ENCODE peak calls at places on chromosome 12, in five cellular contexts. One of them, this sample, is unnamed. For H3K36me3, the result is how much of the 10 kb centered on the place peaks cover.

GRCh38 chr12:20527396-20528154 is 159.2 kb downstream of the PDE3A start:
- DNase-seq in SK-N-SH: no peak
- DNase-seq in neural progenitor cell: no peak
- DNase-seq in GM23248: no peak
- DNase-seq in hepatocyte: peak
- DNase-seq in this sample: no peak

GRCh38 chr12:46963977-46964376 is 115.4 kb upstream of the PCED1B start:
- DNase-seq in SK-N-SH: no peak
- DNase-seq in neural progenitor cell: no peak
- DNase-seq in GM23248: peak
- DNase-seq in hepatocyte: no peak
- DNase-seq in this sample: no peak

GRCh38 chr12:32390572-32391219 is 8.7 kb upstream of the FGD4 start:
- DNase-seq in SK-N-SH: peak
- DNase-seq in neural progenitor cell: no peak
- DNase-seq in GM23248: peak
- DNase-seq in hepatocyte: no peak
- DNase-seq in this sample: no peak

GRCh38 chr12:18323159-18323558 is 61.8 kb downstream of the PIK3C2G start:
- DNase-seq in SK-N-SH: no peak
- DNase-seq in neural progenitor cell: no peak
- DNase-seq in GM23248: peak
- DNase-seq in hepatocyte: no peak
- DNase-seq in this sample: no peak

GRCh38 chr12:82972624-82973023 is 285.9 kb downstream of the TMTC2 start:
- DNase-seq in SK-N-SH: no peak
- DNase-seq in neural progenitor cell: no peak
- DNase-seq in GM23248: no peak
- DNase-seq in hepatocyte: no peak
- DNase-seq in this sample: no peak

GRCh38 chr12:54521291-54522062 is 23.9 kb downstream of the NCKAP1L start:
- DNase-seq in SK-N-SH: no peak
- DNase-seq in neural progenitor cell: no peak
- DNase-seq in GM23248: no peak
- DNase-seq in hepatocyte: no peak
- DNase-seq in this sample: no peak

GRCh38 chr12:118164798-118165486 is 29.0 kb downstream of the PEBP1 start:
- DNase-seq in SK-N-SH: peak
- DNase-seq in neural progenitor cell: peak
- DNase-seq in GM23248: peak
- DNase-seq in hepatocyte: peak
- DNase-seq in this sample: peak

GRCh38 chr12:2963760-2964292 is 4.6 kb downstream of the TEAD4 start:
- DNase-seq in SK-N-SH: no peak
- DNase-seq in neural progenitor cell: no peak
- DNase-seq in GM23248: no peak
- DNase-seq in hepatocyte: no peak
- DNase-seq in this sample: no peak

GRCh38 chr12:91361864-91362263 is 179.2 kb upstream of the DCN start:
- DNase-seq in SK-N-SH: no peak
- DNase-seq in neural progenitor cell: peak
- DNase-seq in GM23248: peak
- DNase-seq in hepatocyte: peak
- DNase-seq in this sample: peak

GRCh38 chr12:12003609-12004008 is 67.1 kb upstream of the BCL2L14 start:
- DNase-seq in SK-N-SH: peak
- DNase-seq in neural progenitor cell: no peak
- DNase-seq in GM23248: no peak
- DNase-seq in hepatocyte: no peak
- DNase-seq in this sample: no peak

GRCh38 chr12:39348523-39348922 is 94.4 kb downstream of the KIF21A start:
- DNase-seq in SK-N-SH: no peak
- DNase-seq in neural progenitor cell: no peak
- DNase-seq in GM23248: no peak
- DNase-seq in hepatocyte: no peak
- DNase-seq in this sample: no peak

GRCh38 chr12:71190822-71191221 is 33.0 kb upstream of the TSPAN8 start:
- DNase-seq in SK-N-SH: no peak
- DNase-seq in neural progenitor cell: no peak
- DNase-seq in GM23248: no peak
- DNase-seq in hepatocyte: no peak
- DNase-seq in this sample: no peak

GRCh38 chr12:130049666-130050065 is 112.6 kb upstream of the FZD10 start:
- DNase-seq in SK-N-SH: no peak
- DNase-seq in neural progenitor cell: peak
- DNase-seq in GM23248: no peak
- DNase-seq in hepatocyte: peak
- DNase-seq in this sample: no peak

GRCh38 chr12:93197067-93197593 is 180.6 kb upstream of the NUDT4 start:
- DNase-seq in SK-N-SH: no peak
- DNase-seq in neural progenitor cell: no peak
- DNase-seq in GM23248: peak
- DNase-seq in hepatocyte: no peak
- DNase-seq in this sample: no peak

GRCh38 chr12:89856431-89856830 is 147.8 kb upstream of the ATP2B1 start:
- DNase-seq in SK-N-SH: no peak
- DNase-seq in neural progenitor cell: no peak
- DNase-seq in GM23248: peak
- DNase-seq in hepatocyte: no peak
- DNase-seq in this sample: peak

GRCh38 chr12:76032043-76032981 is 736 bp upstream of the PHLDA1 start:
- DNase-seq in SK-N-SH: peak
- DNase-seq in neural progenitor cell: peak
- DNase-seq in GM23248: peak
- DNase-seq in hepatocyte: peak
- DNase-seq in this sample: peak

GRCh38 chr12:57452181-57452936 is 2.7 kb upstream of the INHBE start:
- DNase-seq in SK-N-SH: no peak
- DNase-seq in neural progenitor cell: no peak
- DNase-seq in GM23248: peak
- DNase-seq in hepatocyte: peak
- DNase-seq in this sample: no peak

GRCh38 chr12:48773686-48774085 is 15.2 kb downstream of the ADCY6 start:
- DNase-seq in SK-N-SH: no peak
- DNase-seq in neural progenitor cell: no peak
- DNase-seq in GM23248: no peak
- DNase-seq in hepatocyte: no peak
- DNase-seq in this sample: no peak

GRCh38 chr12:48775991-48776649 is 12.8 kb downstream of the ADCY6 start:
- DNase-seq in SK-N-SH: no peak
- DNase-seq in neural progenitor cell: no peak
- DNase-seq in GM23248: no peak
- DNase-seq in hepatocyte: no peak
- DNase-seq in this sample: no peak

GRCh38 chr12:48777501-48778400 is 11.1 kb downstream of the ADCY6 start:
- DNase-seq in SK-N-SH: no peak
- DNase-seq in neural progenitor cell: no peak
- DNase-seq in GM23248: no peak
- DNase-seq in hepatocyte: no peak
- DNase-seq in this sample: no peak

GRCh38 chr12:48776956-48777355 is 11.9 kb downstream of the ADCY6 start:
- DNase-seq in SK-N-SH: no peak
- DNase-seq in neural progenitor cell: no peak
- DNase-seq in GM23248: no peak
- DNase-seq in hepatocyte: no peak
- DNase-seq in this sample: no peak

DNA sequence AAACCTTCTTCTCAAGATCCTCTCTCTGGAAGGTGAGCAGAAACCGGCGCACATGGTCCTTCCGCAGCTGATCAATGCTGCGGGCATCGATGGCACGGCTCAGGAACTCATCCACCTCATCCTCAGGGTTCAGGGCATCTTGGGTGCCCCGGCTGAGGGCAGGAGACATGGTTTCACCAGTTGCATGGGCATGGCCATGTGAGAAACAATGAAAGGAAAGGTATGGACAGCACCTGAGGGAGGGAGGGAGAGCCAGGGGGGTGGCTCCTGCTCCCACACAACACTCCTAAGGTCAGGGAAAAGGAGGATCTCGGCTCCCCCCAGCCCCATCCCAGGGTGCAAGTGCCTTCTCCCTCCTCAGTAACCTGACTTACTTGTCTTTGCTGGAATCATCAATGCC is 13.6 kb downstream of the ADCY6 start:
- DNase-seq in SK-N-SH: no peak
- DNase-seq in neural progenitor cell: no peak
- DNase-seq in GM23248: no peak
- DNase-seq in hepatocyte: no peak
- DNase-seq in this sample: no peak
- H3K36me3 ChIP-seq in SK-N-SH: under half
- H3K36me3 ChIP-seq in neural progenitor cell: under half
- H3K36me3 ChIP-seq in GM23248: under half
- H3K36me3 ChIP-seq in hepatocyte: under half
- H3K36me3 ChIP-seq in this sample: under half

GRCh38 chr12:105705765-105706164 is 375.3 kb downstream of the C12orf75 start:
- DNase-seq in SK-N-SH: peak
- DNase-seq in neural progenitor cell: peak
- DNase-seq in GM23248: peak
- DNase-seq in hepatocyte: peak
- DNase-seq in this sample: peak

GRCh38 chr12:105706973-105707334 is 376.5 kb downstream of the C12orf75 start:
- DNase-seq in SK-N-SH: no peak
- DNase-seq in neural progenitor cell: no peak
- DNase-seq in GM23248: peak
- DNase-seq in hepatocyte: no peak
- DNase-seq in this sample: no peak

GRCh38 chr12:105705235-105705634 is 374.7 kb downstream of the C12orf75 start:
- DNase-seq in SK-N-SH: no peak
- DNase-seq in neural progenitor cell: no peak
- DNase-seq in GM23248: no peak
- DNase-seq in hepatocyte: no peak
- DNase-seq in this sample: no peak

GRCh38 chr12:105704788-105705187 is 374.3 kb downstream of the C12orf75 start:
- DNase-seq in SK-N-SH: no peak
- DNase-seq in neural progenitor cell: no peak
- DNase-seq in GM23248: no peak
- DNase-seq in hepatocyte: no peak
- DNase-seq in this sample: no peak

DNA sequence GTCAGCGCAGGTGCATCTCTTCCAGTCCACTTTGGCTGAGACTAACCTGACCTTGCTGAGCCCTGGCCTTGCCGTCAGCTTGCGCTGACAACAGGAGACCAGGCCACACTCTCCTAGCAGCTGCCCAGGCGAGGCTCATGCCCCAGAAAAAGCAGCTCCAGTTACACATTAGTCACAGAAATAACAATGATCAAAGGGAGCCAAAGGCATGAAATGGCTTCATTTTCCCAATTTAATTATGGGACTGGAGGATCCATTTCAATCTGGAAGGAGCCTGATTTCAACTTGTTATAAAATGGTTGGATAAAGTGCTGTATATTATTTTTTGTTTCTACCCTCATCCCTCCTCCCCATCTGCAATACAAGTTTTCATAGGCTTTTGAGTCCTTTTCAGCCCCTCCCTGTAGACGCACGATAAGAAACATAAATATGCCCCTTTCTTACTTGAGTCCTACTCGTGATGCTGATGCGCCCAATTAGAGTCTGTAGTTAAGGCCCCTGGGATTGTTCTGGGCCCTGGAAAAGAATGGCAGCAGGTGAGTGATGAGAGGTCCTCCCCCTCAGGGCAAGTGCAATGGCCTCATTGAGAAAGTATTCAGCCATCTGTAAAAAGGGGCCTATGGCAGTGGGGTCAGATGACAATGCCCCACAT is 376.0 kb downstream of the C12orf75 start:
- DNase-seq in SK-N-SH: no peak
- DNase-seq in neural progenitor cell: peak
- DNase-seq in GM23248: peak
- DNase-seq in hepatocyte: no peak
- DNase-seq in this sample: no peak
- H2AFZ ChIP-seq in SK-N-SH: no peak
- H2AFZ ChIP-seq in neural progenitor cell: no peak
- H2AFZ ChIP-seq in GM23248: no peak
- H2AFZ ChIP-seq in hepatocyte: no peak
- H2AFZ ChIP-seq in this sample: no peak

DNA sequence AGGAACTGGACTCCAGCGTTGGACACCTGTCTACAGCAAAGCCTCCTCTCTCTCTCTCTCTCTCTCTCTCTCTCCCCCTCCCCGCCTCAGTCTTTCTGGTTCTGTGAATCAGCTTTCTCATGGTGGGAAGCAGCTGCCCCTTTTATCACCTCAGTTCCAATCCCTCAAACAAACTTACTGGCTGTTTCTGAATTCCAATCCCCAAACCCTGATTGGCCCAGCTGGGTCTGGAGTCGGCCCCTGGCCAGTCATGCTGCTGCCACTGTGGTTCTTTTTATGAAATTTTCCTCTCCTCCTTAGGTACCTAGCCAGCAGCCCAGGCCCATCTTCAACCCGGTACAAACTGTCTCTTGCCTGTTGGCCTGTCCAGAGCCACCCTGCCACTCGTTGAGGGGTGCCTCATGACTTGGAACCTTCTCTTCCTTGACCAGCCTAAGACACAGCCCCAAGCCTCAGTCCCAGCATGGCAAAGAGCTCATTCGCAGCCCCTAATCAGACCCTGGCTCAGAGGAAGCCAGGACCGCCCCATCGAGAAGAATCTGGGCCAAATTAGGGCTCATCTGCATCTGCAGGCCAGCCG is 9.4 kb upstream of the MORN3 start:
- DNase-seq in SK-N-SH: no peak
- DNase-seq in neural progenitor cell: no peak
- DNase-seq in GM23248: no peak
- DNase-seq in hepatocyte: no peak
- DNase-seq in this sample: no peak
- TF ChIP-seq EZH2phosphoT487 in SK-N-SH: no peak
- TF ChIP-seq EZH2phosphoT487 in neural progenitor cell: no peak
- TF ChIP-seq EZH2phosphoT487 in GM23248: no peak
- TF ChIP-seq EZH2phosphoT487 in hepatocyte: no peak
- TF ChIP-seq EZH2phosphoT487 in this sample: no peak

GRCh38 chr12:111444706-111445310 is 39.1 kb downstream of the SH2B3 start:
- DNase-seq in SK-N-SH: no peak
- DNase-seq in neural progenitor cell: peak
- DNase-seq in GM23248: peak
- DNase-seq in hepatocyte: peak
- DNase-seq in this sample: peak

GRCh38 chr12:111442301-111443045 is 36.8 kb downstream of the SH2B3 start:
- DNase-seq in SK-N-SH: no peak
- DNase-seq in neural progenitor cell: no peak
- DNase-seq in GM23248: no peak
- DNase-seq in hepatocyte: no peak
- DNase-seq in this sample: no peak

GRCh38 chr12:111443586-111443985 is 37.9 kb downstream of the SH2B3 start:
- DNase-seq in SK-N-SH: no peak
- DNase-seq in neural progenitor cell: no peak
- DNase-seq in GM23248: peak
- DNase-seq in hepatocyte: no peak
- DNase-seq in this sample: no peak

GRCh38 chr12:111444314-111444705 is 38.6 kb downstream of the SH2B3 start:
- DNase-seq in SK-N-SH: no peak
- DNase-seq in neural progenitor cell: no peak
- DNase-seq in GM23248: no peak
- DNase-seq in hepatocyte: no peak
- DNase-seq in this sample: peak

DNA sequence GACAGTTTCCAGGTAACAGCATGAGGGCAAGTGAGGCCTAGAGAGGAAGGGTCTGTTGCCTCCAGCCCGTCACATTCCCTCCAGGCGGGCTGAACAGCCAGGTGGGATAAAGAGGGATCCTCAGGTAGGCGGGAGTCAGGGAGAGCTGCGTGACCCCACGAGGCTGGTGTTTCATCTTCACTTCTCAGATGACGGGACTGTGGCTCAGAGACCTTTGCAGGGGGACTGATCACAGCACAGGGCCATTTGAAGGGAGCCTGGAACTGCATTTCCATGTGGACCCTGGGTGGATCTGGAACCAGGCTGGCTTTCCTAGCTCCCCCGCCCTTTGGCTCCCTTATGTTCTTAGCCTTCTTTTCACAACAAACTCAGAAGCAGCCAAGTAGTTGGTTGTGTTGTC is 37.4 kb downstream of the SH2B3 start:
- DNase-seq in SK-N-SH: no peak
- DNase-seq in neural progenitor cell: no peak
- DNase-seq in GM23248: no peak
- DNase-seq in hepatocyte: no peak
- DNase-seq in this sample: no peak
- H3K36me3 ChIP-seq in SK-N-SH: under half
- H3K36me3 ChIP-seq in neural progenitor cell: under half
- H3K36me3 ChIP-seq in GM23248: under half
- H3K36me3 ChIP-seq in hepatocyte: under half
- H3K36me3 ChIP-seq in this sample: half or more

This sample was measured in OCI-LY7.